ENCODE peak calls at places on chromosomes 11 and 22, in seven cellular contexts. B is activated CD4-positive, CD25-positive, alpha-beta regulatory T cell; F is SK-N-SH; T is bronchial epithelial cell; P is stimulated activated CD4-positive, alpha-beta T cell treated with anti-CD3 and anti-CD28 coated beads, Interleukin-15, amount 100 ng/mL, for 48 hours; R is ecto neural progenitor cell; C is PC-3. E is an unnamed sample.

GRCh38 chr22:49186293-49186692 is 641.4 kb downstream of the BRD1 start:
- DNase-seq in C (no peak), B (no peak), F (no peak), P (no peak), T (no peak), R (no peak), E (no peak)

GRCh38 chr11:19673924-19674390 is 38.7 kb upstream of the NAV2 start:
- DNase-seq in R (peak), B (no peak), T (no peak), P (no peak), C (no peak), F (no peak), E (peak)

GRCh38 chr11:40328890-40329617 is 1130.4 kb downstream of the LRRC4C start:
- DNase-seq in F (peak), B (no peak), C (peak), R (no peak), T (peak), P (no peak), E (peak)

GRCh38 chr11:46416656-46417055 is 25.1 kb upstream of the CHRM4 start:
- DNase-seq in T (no peak), R (no peak), C (no peak), F (no peak), P (no peak), B (no peak), E (no peak)

GRCh38 chr11:128036556-128037093 is 550.7 kb downstream of the ETS1 start:
- DNase-seq in B (no peak), F (no peak), T (no peak), C (no peak), R (no peak), P (no peak), E (no peak)

GRCh38 chr11:114163830-114164401 is 104.4 kb downstream of the ZBTB16 start:
- DNase-seq in B (no peak), P (no peak), T (no peak), R (no peak), F (no peak), C (no peak), E (peak)

GRCh38 chr11:72433455-72434061 is 773 bp downstream of the CLPB start:
- DNase-seq in B (no peak), C (peak), P (no peak), F (no peak), T (no peak), R (no peak), E (no peak)

GRCh38 chr11:117657801-117658200 is 139.2 kb downstream of the DSCAML1 start:
- DNase-seq in R (no peak), B (no peak), T (no peak), P (no peak), F (no peak), C (no peak), E (no peak)

GRCh38 chr11:11979487-11980117 is 28.8 kb downstream of the DKK3 start:
- DNase-seq in C (peak), F (peak), P (no peak), B (no peak), T (peak), R (no peak), E (no peak)

GRCh38 chr11:45233121-45233803 is 52.9 kb downstream of the SYT13 start:
- DNase-seq in C (peak), R (peak), T (peak), B (peak), P (peak), F (peak), E (peak)

GRCh38 chr22:43481528-43482309 is 69.9 kb downstream of the MPPED1 start:
- DNase-seq in F (no peak), B (no peak), R (no peak), C (no peak), T (no peak), P (no peak), E (no peak)

GRCh38 chr22:22578702-22579424 is 19.8 kb upstream of the PRAME start:
- DNase-seq in P (no peak), T (peak), B (no peak), F (no peak), C (no peak), R (no peak), E (no peak)

GRCh38 chr11:3836903-3837302 is 3.9 kb downstream of the RHOG start:
- DNase-seq in C (no peak), T (no peak), F (no peak), P (no peak), B (peak), R (no peak), E (peak)

GRCh38 chr22:27581688-27582087 is 219.9 kb downstream of the MN1 start:
- DNase-seq in F (no peak), B (no peak), C (no peak), R (no peak), T (no peak), P (no peak), E (peak)

GRCh38 chr22:48761546-48761945 is 1066.1 kb downstream of the BRD1 start:
- DNase-seq in C (no peak), F (no peak), T (no peak), P (no peak), B (no peak), R (no peak), E (peak)

GRCh38 chr11:15484398-15484797 is 369.7 kb downstream of the INSC start:
- DNase-seq in T (no peak), P (no peak), R (no peak), C (no peak), B (no peak), F (no peak), E (no peak)

GRCh38 chr11:125335101-125335500 is 161.0 kb downstream of the FEZ1 start:
- DNase-seq in P (no peak), R (no peak), C (no peak), B (no peak), T (no peak), F (no peak), E (no peak)

GRCh38 chr11:44894217-44894617 is 56.5 kb downstream of the TP53I11 start:
- DNase-seq in C (peak), F (peak), R (peak), B (peak), P (peak), T (peak), E (peak)

GRCh38 chr11:3147257-3147619 is 17.9 kb downstream of the OSBPL5 start:
- DNase-seq in B (no peak), F (no peak), C (no peak), P (no peak), T (no peak), R (no peak), E (peak)

GRCh38 chr11:1942541-1943260 is 4.4 kb upstream of the MRPL23 start:
- DNase-seq in C (no peak), R (no peak), F (no peak), T (no peak), B (no peak), P (no peak), E (peak)

GRCh38 chr11:65663634-65664200 is 1.0 kb upstream of the RELA start:
- DNase-seq in B (no peak), F (peak), R (no peak), P (no peak), T (peak), C (peak), E (peak)

GRCh38 chr22:29710922-29711593 is 8.7 kb upstream of the CABP7 start:
- DNase-seq in C (no peak), T (no peak), B (no peak), F (peak), P (no peak), R (no peak), E (no peak)

GRCh38 chr11:86580535-86580934 is 91.9 kb downstream of the ME3 start:
- DNase-seq in P (no peak), F (no peak), T (no peak), R (no peak), C (no peak), B (no peak), E (no peak)

GRCh38 chr22:46122511-46122971 is 27.8 kb upstream of the PPARA start:
- DNase-seq in C (peak), F (peak), R (peak), P (peak), B (peak), T (no peak), E (peak)

GRCh38 chr11:96119211-96119610 is 195.3 kb upstream of the MTMR2 start:
- DNase-seq in P (no peak), R (no peak), B (no peak), T (no peak), F (no peak), C (no peak), E (no peak)

GRCh38 chr11:76161261-76161961 is 44.9 kb downstream of the WNT11 start:
- DNase-seq in B (no peak), C (no peak), P (no peak), R (no peak), T (no peak), F (peak), E (no peak)

GRCh38 chr11:19121646-19122045 is 4.7 kb downstream of the ZDHHC13 start:
- DNase-seq in P (no peak), C (peak), T (peak), B (no peak), F (no peak), R (no peak), E (no peak)

GRCh38 chr11:2660357-2660939 is 39.3 kb downstream of the KCNQ1OT1 start:
- DNase-seq in R (no peak), B (no peak), T (no peak), P (no peak), C (no peak), F (no peak), E (no peak)

GRCh38 chr11:255176-255575 is 18.4 kb downstream of the PSMD13 start:
- DNase-seq in R (no peak), P (no peak), F (no peak), C (no peak), B (no peak), T (no peak), E (no peak)

E was measured in tibial artery.